ENCODE peak calls at places on chromosomes 2 and 18, in six cellular contexts. P is tibial nerve, B is sigmoid colon, F is upper lobe of left lung, R is A549, L is transverse colon. Y is an unnamed sample. For H3K4me1, the result is how much of the 10 kb centered on the place peaks cover.

GRCh38 chr2:199100326-199101110 is 357.2 kb downstream of the SATB2 start:
- DNase-seq in P (no peak), B (no peak), F (no peak), R (no peak), L (no peak), Y (no peak)

GRCh38 chr2:5894355-5894754 is 202.2 kb downstream of the SOX11 start:
- DNase-seq in P (no peak), B (no peak), F (no peak), R (no peak), L (no peak), Y (no peak)

GRCh38 chr2:131040661-131041401 is 52.4 kb downstream of the FAM168B start:
- DNase-seq in P (no peak), B (peak), F (no peak), R (no peak), L (no peak), Y (no peak)

GRCh38 chr2:233980955-233981555 is 63.9 kb downstream of the TRPM8 start:
- DNase-seq in P (no peak), B (no peak), F (no peak), R (no peak), L (no peak), Y (no peak)

GRCh38 chr18:58800582-58800981 is 64.1 kb upstream of the ZNF532 start:
- DNase-seq in P (no peak), B (no peak), F (no peak), R (no peak), L (no peak), Y (no peak)

GRCh38 chr2:48799605-48800004 is 44.1 kb upstream of the LHCGR start:
- DNase-seq in P (no peak), B (no peak), F (no peak), R (no peak), L (no peak), Y (no peak)

GRCh38 chr2:88123975-88124917 is 3.6 kb downstream of the FABP1 start:
- DNase-seq in P (no peak), B (no peak), F (no peak), R (no peak), L (no peak), Y (no peak)

GRCh38 chr18:23740105-23740830 is 51.0 kb downstream of the LAMA3 start:
- DNase-seq in P (no peak), B (no peak), F (no peak), R (peak), L (peak), Y (no peak)

GRCh38 chr2:182625814-182626213 is 90.2 kb upstream of the DNAJC10 start:
- DNase-seq in P (no peak), B (no peak), F (no peak), R (no peak), L (no peak), Y (no peak)

GRCh38 chr2:182716665-182716990 is 571 bp downstream of the DNAJC10 start:
- DNase-seq in P (no peak), B (no peak), F (peak), R (no peak), L (peak), Y (peak)

GRCh38 chr2:120108049-120108448 is 95.2 kb downstream of the EPB41L5 start:
- DNase-seq in P (peak), B (no peak), F (peak), R (peak), L (peak), Y (peak)

GRCh38 chr2:105778344-105778607 is 33.6 kb downstream of the NCK2 start:
- DNase-seq in P (no peak), B (no peak), F (no peak), R (no peak), L (no peak), Y (no peak)

GRCh38 chr2:143261986-143262784 is 133.0 kb downstream of the ARHGAP15 start:
- DNase-seq in P (no peak), B (no peak), F (peak), R (no peak), L (peak), Y (no peak)

GRCh38 chr18:12990128-12990485 is 1.1 kb upstream of the CEP192 start:
- DNase-seq in P (no peak), B (no peak), F (no peak), R (no peak), L (no peak), Y (no peak)

GRCh38 chr2:10283106-10284062 is 19.3 kb upstream of the HPCAL1 start:
- DNase-seq in P (no peak), B (peak), F (peak), R (peak), L (no peak), Y (no peak)

GRCh38 chr2:70983506-70984227 is 5.2 kb downstream of the ANKRD53 start:
- DNase-seq in P (no peak), B (peak), F (peak), R (no peak), L (no peak), Y (peak)

GRCh38 chr2:230798769-230799399 is 65.9 kb upstream of the ITM2C start:
- DNase-seq in P (peak), B (no peak), F (no peak), R (peak), L (no peak), Y (no peak)

GRCh38 chr2:54640834-54641540 is 82.5 kb upstream of the EML6 start:
- DNase-seq in P (no peak), B (no peak), F (no peak), R (no peak), L (no peak), Y (no peak)

GRCh38 chr18:12377556-12378553 is 828 bp upstream of the AFG3L2 start:
- DNase-seq in P (no peak), B (no peak), F (no peak), R (no peak), L (no peak), Y (no peak)

GRCh38 chr18:22214731-22215528 is 45.5 kb downstream of the GATA6 start:
- DNase-seq in P (no peak), B (no peak), F (no peak), R (peak), L (no peak), Y (no peak)

GRCh38 chr2:223760838-223761502 is 76.4 kb downstream of the AP1S3 start:
- DNase-seq in P (peak), B (no peak), F (peak), R (peak), L (peak), Y (peak)

GRCh38 chr2:16508061-16508851 is 157.4 kb downstream of the CYRIA start:
- DNase-seq in P (no peak), B (no peak), F (peak), R (peak), L (peak), Y (peak)

GRCh38 chr18:31046916-31047315 is 4.4 kb upstream of the DSC3 start:
- DNase-seq in P (no peak), B (no peak), F (no peak), R (no peak), L (no peak), Y (no peak)

GRCh38 chr18:31042391-31043181 is at the start of gene DSC3:
- DNase-seq in P (no peak), B (no peak), F (no peak), R (peak), L (peak), Y (no peak)

GRCh38 chr18:31043709-31044108 is 1.2 kb upstream of the DSC3 start:
- DNase-seq in P (no peak), B (no peak), F (no peak), R (no peak), L (no peak), Y (no peak)

GRCh38 chr18:31044926-31045325 is 2.4 kb upstream of the DSC3 start:
- DNase-seq in P (no peak), B (no peak), F (no peak), R (no peak), L (no peak), Y (no peak)

DNA sequence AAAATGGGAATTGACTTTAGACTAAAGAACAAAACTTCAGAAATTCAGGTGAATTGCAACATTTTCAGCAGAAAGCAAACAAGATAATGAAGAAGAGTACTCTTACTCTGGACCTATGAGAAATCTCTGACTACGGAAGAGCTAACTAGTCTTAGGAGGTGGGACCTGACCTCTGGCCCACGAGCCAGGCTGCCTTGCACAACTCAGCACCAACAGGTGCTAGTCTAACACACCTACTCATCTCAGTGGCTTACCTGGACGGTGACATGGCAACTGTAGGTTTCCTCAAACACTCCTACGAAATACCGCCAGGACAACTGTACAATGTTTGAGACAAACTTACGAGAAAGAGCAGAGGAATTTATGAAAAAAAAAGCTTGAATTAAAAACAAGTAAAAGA is 3.1 kb upstream of the DSC3 start:
- DNase-seq in P (no peak), B (no peak), F (no peak), R (no peak), L (no peak), Y (no peak)
- H3K4me1 ChIP-seq in P (under half), B (under half), F (under half), R (under half), L (under half), Y (under half)

DNA sequence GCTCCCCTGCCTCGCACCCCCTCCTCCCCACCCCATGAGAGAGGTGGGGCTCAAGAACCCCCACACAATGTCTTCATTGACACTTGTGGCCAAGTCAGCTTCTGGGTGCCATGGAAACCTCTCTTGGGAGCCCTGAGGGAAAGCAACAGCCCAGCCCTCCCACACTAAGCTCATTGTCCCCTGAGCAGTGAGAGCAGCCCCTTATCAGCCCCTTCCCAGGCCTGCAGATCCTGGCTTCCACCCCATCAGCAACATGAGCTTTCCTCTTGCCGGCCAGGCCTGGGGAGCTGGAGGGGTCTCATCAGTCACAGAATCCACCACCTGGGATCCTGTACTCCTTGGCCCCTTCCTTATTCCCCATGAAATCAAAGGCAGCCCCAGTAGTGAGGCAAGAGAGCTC is 107.8 kb upstream of the ST3GAL5 start:
- DNase-seq in P (no peak), B (peak), F (no peak), R (no peak), L (no peak), Y (no peak)
- TF ChIP-seq EP300 in P (no peak), B (no peak), F (no peak), R (no peak), L (no peak), Y (no peak)

GRCh38 chr2:151805343-151805742 is 22.9 kb downstream of the ARL5A start:
- DNase-seq in P (no peak), B (no peak), F (no peak), R (no peak), L (no peak), Y (no peak)
- H3K4me1 ChIP-seq in P (under half), B (under half), F (under half), R (under half), L (under half), Y (under half)

GRCh38 chr2:240896871-240897692 is 1.1 kb upstream of the MAB21L4 start:
- DNase-seq in P (no peak), B (no peak), F (no peak), R (no peak), L (peak), Y (peak)
- TF ChIP-seq EP300 in P (no peak), B (no peak), F (no peak), R (no peak), L (no peak), Y (no peak)

GRCh38 chr2:101124061-101124460 is 27.1 kb downstream of the TBC1D8 start:
- DNase-seq in P (no peak), B (no peak), F (no peak), R (no peak), L (no peak), Y (no peak)

GRCh38 chr2:101127319-101128056 is 23.7 kb downstream of the TBC1D8 start:
- DNase-seq in P (no peak), B (no peak), F (no peak), R (peak), L (no peak), Y (no peak)

GRCh38 chr2:101124684-101125366 is 26.4 kb downstream of the TBC1D8 start:
- DNase-seq in P (peak), B (peak), F (peak), R (peak), L (peak), Y (peak)

GRCh38 chr2:101125374-101125773 is 25.8 kb downstream of the TBC1D8 start:
- DNase-seq in P (no peak), B (no peak), F (no peak), R (peak), L (no peak), Y (no peak)

DNA sequence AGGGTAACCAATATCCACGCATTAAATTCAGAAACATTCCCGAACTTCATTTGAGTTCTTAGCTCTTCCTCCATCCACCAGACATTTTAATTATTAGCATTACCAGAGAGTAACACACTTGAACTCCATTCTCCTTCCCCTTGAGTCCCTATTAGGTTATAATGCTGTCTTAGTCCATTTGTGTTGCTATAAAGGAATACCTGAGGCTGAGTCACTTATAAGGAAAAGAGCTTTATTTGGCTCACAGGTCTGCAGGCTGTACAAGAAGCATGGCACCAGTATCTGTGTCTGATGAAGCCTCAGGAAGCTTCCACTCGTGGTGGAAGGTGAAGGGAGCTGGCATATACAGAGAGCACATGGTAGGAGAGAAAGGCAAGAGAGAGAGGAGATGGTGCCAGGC is 25.4 kb downstream of the TBC1D8 start:
- DNase-seq in P (no peak), B (no peak), F (no peak), R (no peak), L (no peak), Y (no peak)
- H3K4me1 ChIP-seq in P (under half), B (under half), F (under half), R (half or more), L (half or more), Y (half or more)

DNA sequence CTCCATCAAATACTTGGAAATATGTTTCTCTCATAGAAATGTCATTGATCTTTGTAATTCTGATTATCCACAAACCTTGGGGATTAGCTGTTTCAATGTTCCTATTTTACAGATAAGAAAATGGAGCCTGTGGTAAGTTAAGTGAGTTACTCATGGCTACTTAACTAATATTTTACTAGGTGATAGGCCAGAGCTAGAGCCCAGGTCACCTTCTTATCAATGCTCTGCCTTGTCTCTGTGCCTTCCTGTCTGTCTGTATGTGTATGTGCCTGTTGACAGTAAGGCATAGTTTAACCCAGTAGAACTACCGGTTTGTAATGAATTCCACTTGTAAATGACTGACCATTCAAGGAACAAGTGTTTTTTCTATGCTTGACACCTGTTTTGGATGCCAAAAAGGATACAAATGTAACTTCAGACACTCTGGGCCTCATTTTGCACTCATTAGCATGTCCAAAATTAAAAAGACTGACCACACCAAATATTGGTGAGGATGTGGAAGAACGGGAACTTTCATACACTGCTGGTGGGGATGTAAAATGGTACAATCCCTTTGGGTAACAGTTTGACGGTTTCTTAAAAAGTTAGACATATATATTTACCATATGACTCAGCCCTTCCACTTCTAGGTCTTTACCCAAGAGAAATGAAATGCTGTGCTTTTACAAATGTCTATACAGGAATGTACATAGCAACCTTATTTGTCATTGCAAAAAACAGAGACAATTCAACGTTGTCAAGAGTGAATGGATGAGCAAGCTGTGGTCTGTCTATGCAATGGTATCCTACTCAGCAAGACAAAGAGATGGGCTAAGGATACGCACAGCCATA is 19.6 kb upstream of the IL1A start:
- DNase-seq in P (no peak), B (no peak), F (no peak), R (peak), L (no peak), Y (no peak)
- TF ChIP-seq EP300 in P (no peak), B (no peak), F (no peak), R (no peak), L (no peak), Y (no peak)

GRCh38 chr2:17646096-17646554 is 105.6 kb downstream of the VSNL1 start:
- DNase-seq in P (peak), B (no peak), F (peak), R (peak), L (peak), Y (peak)
- H3K4me1 ChIP-seq in P (under half), B (under half), F (under half), R (under half), L (under half), Y (under half)

Y was measured in stomach.